ENCODE peak calls at places on chromosomes 4 and X, in five cellular contexts. C is WERI-Rb-1, X is pancreas, I is aorta, A is body of pancreas. H is an unnamed sample. For H3K27me3, the result is how much of the 10 kb centered on the place peaks cover.

GRCh38 chr4:37516057-37516775 is 170.0 kb downstream of the RELL1 start:
- DNase-seq in I (no peak), X (no peak), A (no peak), C (no peak), H (no peak)

GRCh38 chr4:110480031-110480549 is 4.1 kb downstream of the ENPEP start:
- DNase-seq in X (no peak), I (no peak), C (no peak), A (no peak), H (no peak)

GRCh38 chrX:46793386-46794143 is 34.6 kb upstream of the SLC9A7 start:
- DNase-seq in I (no peak), C (no peak), X (no peak), A (no peak), H (no peak)

GRCh38 chr4:165481458-165481857 is 102.7 kb downstream of the CPE start:
- DNase-seq in A (no peak), C (no peak), I (no peak), X (no peak), H (no peak)

GRCh38 chr4:86961605-86962295 is 26.9 kb downstream of the AFF1 start:
- DNase-seq in X (no peak), I (no peak), C (peak), A (no peak), H (no peak)

GRCh38 chrX:40772290-40772689 is 36.9 kb upstream of the MED14 start:
- DNase-seq in X (no peak), I (no peak), C (no peak), A (no peak), H (no peak)

GRCh38 chr4:139735381-139736256 is 70.0 kb downstream of the MGST2 start:
- DNase-seq in A (peak), C (no peak), X (peak), I (peak), H (no peak)

GRCh38 chr4:73822812-73823480 is 13.5 kb upstream of the CXCL6 start:
- DNase-seq in I (no peak), C (no peak), X (no peak), A (no peak), H (no peak)

GRCh38 chrX:133056341-133056740 is 40.6 kb downstream of the USP26 start:
- DNase-seq in C (no peak), I (no peak), X (no peak), A (no peak), H (no peak)

DNA sequence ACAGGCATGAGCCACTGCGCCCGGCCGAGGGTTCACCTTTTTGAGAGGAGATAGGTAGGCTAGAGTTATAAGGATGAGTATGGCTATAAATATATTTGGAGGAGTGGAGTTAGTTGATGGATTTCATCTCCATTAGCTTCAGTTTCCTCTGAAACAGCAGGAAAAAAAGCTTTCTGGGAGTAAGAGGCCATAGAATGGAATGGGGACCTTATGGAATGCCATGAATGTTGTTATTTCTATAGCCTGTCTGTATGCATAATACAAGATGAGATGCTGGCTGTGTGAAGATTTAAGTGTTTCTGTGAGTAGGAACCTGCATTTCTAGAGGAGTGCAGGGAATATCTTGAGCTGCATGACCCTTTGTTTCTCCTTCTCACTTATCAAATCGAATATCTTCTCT is 114.9 kb upstream of the ARX start:
- DNase-seq in X (no peak), I (no peak), A (no peak), C (no peak), H (no peak)
- H3K27me3 ChIP-seq in X (under half), I (under half), A (under half), C (under half), H (under half)

GRCh38 chr4:13547563-13548041 is 3.3 kb upstream of the NKX3-2 start:
- DNase-seq in I (no peak), A (no peak), X (no peak), C (peak), H (no peak)
- H3K27me3 ChIP-seq in I (under half), A (half or more), X (half or more), C (under half), H (half or more)

GRCh38 chr4:8727131-8727530 is 134.6 kb downstream of the CPZ start:
- DNase-seq in I (peak), X (no peak), C (no peak), A (peak), H (no peak)

GRCh38 chr4:8725071-8725841 is 132.7 kb downstream of the CPZ start:
- DNase-seq in C (peak), A (peak), X (peak), I (peak), H (peak)

GRCh38 chr4:8725845-8726244 is 133.3 kb downstream of the CPZ start:
- DNase-seq in C (peak), A (peak), X (no peak), I (peak), H (no peak)

GRCh38 chr4:8727546-8728510 is 135.3 kb downstream of the CPZ start:
- DNase-seq in A (peak), C (no peak), I (peak), X (no peak), H (no peak)

GRCh38 chr4:8726344-8726851 is 133.8 kb downstream of the CPZ start:
- DNase-seq in C (peak), I (peak), X (no peak), A (peak), H (no peak)
- H3K27me3 ChIP-seq in C (under half), I (under half), X (under half), A (under half), H (under half)

DNA sequence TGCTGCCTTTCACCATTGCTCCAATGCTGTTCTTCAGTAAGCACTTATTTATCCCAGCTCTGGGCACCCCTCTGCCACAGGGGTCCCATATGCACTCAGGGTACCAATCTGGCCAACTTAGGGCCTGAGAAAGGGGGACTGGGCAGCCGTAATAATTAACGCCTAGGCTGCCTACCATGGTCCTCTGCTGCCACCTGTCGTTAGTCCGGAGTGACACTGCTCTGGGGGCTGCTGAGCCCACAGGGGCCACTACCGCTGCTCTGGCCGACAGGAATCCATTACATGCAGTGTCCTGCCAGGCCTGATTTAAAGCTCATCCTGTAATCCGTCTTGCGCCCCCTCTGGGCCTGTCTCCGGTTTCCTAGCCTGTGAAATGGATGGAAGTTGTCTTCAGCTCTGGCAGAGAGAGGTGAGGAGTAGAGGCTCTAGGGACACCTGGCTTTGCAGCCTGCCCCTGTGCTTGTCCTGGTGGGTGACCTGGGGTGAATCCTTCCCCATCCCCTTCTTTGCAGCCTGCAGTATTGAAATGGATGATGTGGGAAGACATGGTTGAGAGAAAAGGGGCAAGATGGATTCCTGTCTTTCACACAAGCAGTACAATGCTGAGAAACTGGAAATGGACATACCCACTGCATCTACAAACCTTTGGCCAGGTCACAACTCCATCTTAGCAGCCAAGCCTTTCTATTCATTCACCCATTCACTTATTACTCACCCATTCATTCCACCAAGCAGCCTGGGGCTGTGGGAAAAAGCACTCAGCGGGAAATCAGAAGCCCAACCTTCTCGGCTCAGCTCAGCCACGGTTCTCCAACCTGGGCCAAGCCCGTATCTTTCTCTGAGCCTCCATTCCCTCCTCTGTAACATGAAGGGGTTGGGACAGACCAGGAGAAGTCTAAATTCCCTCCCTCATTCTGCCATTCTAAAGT is 116.3 kb upstream of the NALF2 start:
- DNase-seq in C (peak), I (peak), X (no peak), A (peak), H (no peak)
- H3K27me3 ChIP-seq in C (under half), I (under half), X (under half), A (under half), H (under half)

DNA sequence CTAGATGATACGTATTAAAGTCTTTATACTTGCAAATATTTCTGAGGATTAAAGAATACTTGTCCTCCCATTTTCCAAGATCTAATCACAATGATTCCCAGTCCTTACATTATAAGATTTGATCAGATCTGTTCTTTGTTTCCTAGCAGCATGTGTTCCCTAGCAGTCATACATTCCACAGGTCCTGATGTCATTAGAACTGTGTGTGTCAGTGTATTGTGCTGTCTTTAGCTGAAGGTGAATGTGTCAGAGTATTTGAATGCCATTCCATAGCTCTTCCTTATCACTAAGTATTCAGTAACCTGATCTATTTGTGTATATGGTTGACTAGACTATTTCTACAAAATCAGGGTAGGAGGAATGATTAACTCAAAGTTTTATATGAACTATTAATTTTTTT is 4.2 kb downstream of the ADGRL3 start:
- DNase-seq in X (no peak), A (no peak), C (no peak), I (no peak), H (no peak)
- H3K27me3 ChIP-seq in X (under half), A (under half), C (under half), I (under half), H (under half)

DNA sequence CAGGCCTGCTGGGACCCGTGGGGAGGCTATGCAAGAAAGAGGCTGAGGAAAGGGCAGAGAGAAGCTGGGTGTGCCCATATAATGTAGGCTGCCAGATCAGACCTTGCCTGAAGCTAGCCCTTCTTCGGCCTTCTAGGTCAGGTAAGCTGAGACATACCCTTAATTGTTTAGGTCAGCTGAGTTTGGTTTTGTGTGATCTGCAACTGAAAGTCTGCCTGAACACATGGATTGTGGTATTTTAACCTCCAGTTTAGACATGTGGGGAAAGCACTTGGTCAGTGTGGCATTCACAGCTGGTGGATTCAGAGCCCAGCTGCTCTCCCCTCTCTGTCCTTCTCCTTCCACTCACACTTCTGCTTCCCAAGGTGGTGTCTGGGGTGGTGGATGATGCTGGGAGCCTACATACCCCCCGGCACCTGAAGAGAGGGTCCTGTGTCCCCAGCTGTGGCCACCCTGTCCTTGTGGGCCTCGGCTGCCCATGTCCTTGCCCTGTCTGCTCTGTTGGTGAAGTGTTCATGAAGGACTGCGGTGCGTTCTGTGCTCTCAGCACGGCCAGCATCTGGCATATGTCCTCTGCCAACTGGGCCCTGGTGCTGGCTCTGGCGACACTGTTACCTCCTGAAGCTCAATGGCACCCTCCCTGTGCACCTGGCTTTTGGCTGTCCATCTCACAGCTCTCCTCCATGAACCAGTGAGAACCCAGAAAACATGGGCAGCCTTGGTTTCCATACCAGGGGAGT is 82.1 kb downstream of the NAT8L start:
- DNase-seq in A (no peak), I (no peak), X (no peak), C (no peak), H (no peak)
- H3K27me3 ChIP-seq in A (under half), I (under half), X (under half), C (under half), H (under half)

GRCh38 chrX:106903291-106903820 is at the start of gene RIPPLY1:
- DNase-seq in A (no peak), I (no peak), C (no peak), X (no peak), H (no peak)
- H3K27me3 ChIP-seq in A (under half), I (under half), C (under half), X (under half), H (under half)

GRCh38 chr4:146638801-146639351 is at the start of gene POU4F2:
- DNase-seq in C (peak), X (peak), I (no peak), A (no peak), H (no peak)

GRCh38 chr4:146632770-146633470 is 5.8 kb upstream of the POU4F2 start:
- DNase-seq in I (no peak), C (no peak), A (no peak), X (no peak), H (no peak)

GRCh38 chr4:146637853-146638800 is 566 bp upstream of the POU4F2 start:
- DNase-seq in X (peak), C (peak), A (no peak), I (peak), H (no peak)

GRCh38 chr4:146633471-146633800 is 5.3 kb upstream of the POU4F2 start:
- DNase-seq in X (no peak), I (no peak), A (no peak), C (no peak), H (no peak)

DNA sequence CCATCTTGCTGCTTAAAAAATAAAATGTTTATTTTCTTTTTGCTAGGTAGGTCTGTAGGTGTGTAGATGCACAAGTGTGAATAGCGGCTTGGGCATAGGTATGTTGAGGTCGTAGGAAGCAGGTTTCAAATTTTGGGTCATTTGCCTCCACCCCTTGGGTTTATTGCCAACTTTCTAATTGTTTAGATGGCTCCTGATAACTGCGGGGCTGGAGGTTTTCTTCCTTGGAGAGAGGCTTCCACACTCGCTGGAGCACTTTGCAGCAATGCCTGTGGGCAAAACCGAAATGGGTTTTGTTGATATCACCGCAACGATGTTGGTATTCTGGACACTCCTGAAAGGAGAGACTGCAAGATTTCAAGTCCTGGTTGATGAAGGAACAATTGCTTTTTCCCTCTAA is 3.9 kb upstream of the POU4F2 start:
- DNase-seq in C (no peak), I (no peak), A (no peak), X (no peak), H (no peak)
- H3K27me3 ChIP-seq in C (under half), I (under half), A (under half), X (under half), H (half or more)

DNA sequence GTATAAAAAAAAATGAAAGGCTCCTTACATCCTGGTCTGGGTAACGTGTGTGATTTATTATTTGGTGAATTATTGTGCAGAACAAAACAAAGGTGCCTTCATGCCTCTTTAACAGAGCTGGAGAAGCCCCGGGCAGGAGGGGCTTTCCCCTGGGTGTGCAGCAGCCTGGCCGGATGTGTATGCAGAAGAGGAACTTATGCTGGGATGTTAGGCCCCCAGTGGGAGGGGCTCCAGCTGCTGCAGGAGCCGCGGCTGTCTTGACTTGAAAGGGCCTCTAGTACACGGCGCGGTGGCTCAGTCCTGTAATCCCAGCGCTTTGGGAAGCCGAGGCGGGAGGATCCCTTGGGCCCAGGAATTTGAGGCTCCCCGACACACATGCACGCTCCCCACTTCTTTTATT is 16.0 kb downstream of the CCNQ start:
- DNase-seq in X (peak), A (no peak), C (peak), I (no peak), H (no peak)
- H3K27me3 ChIP-seq in X (under half), A (under half), C (under half), I (under half), H (under half)